ENCODE peak calls at places on chromosomes 2 and 18, in four cellular contexts. F, S, V and Z are unnamed samples.
A peak's percentile ranks its signal among the peaks of the same experiment; 100 is the strongest.

GRCh38 chr2:199228887-199229819 is 228.6 kb downstream of the SATB2 start:
- DNase-seq in F (no peak), V (peak; percentile 50), S (no peak), Z (peak; percentile 92)

GRCh38 chr2:23286765-23287155 is 98.2 kb upstream of the KLHL29 start:
- DNase-seq in S (peak; percentile 86), V (no peak), F (peak; percentile 29), Z (peak; percentile 21)

GRCh38 chr2:30325542-30326328 is 94.4 kb downstream of the LBH start:
- DNase-seq in F (no peak), V (no peak), S (no peak), Z (no peak)

GRCh38 chr18:66316708-66317107 is 287.2 kb downstream of the CDH19 start:
- DNase-seq in F (no peak), V (no peak), S (no peak), Z (no peak)

GRCh38 chr2:118103963-118104942 is 16.0 kb downstream of the INSIG2 start:
- DNase-seq in F (no peak), V (no peak), S (no peak), Z (no peak)

GRCh38 chr2:239499989-239500914 is 99.4 kb upstream of the HDAC4 start:
- DNase-seq in V (no peak), S (no peak), F (no peak), Z (no peak)

GRCh38 chr2:222982010-222982908 is 69.7 kb upstream of the KCNE4 start:
- DNase-seq in V (peak; percentile 67), S (peak; percentile 79), F (peak; percentile 31), Z (peak; percentile 89)

GRCh38 chr2:80830891-80831290 is 526.3 kb upstream of the LRRTM1 start:
- DNase-seq in V (no peak), S (no peak), F (no peak), Z (no peak)

GRCh38 chr2:15094161-15094560 is 461.6 kb downstream of the LRATD1 start:
- DNase-seq in V (no peak), F (no peak), S (no peak), Z (no peak)

GRCh38 chr2:54455584-54456525 is at the start of gene SPTBN1:
- DNase-seq in V (peak; percentile 86), F (peak; percentile 94), S (peak; percentile 97), Z (peak; percentile 63)

GRCh38 chr2:71852141-71852711 is 295.4 kb downstream of the CYP26B1 start:
- DNase-seq in S (no peak), V (no peak), F (no peak), Z (no peak)

GRCh38 chr2:50223643-50224042 is 808.3 kb downstream of the NRXN1 start:
- DNase-seq in V (no peak), S (no peak), F (no peak), Z (no peak)

GRCh38 chr2:190468814-190469569 is 60.8 kb downstream of the MFSD6 start:
- DNase-seq in S (peak; percentile 92), V (peak; percentile 64), F (peak; percentile 74), Z (peak; percentile 94)

GRCh38 chr2:105809099-105809473 is 64.4 kb downstream of the NCK2 start:
- DNase-seq in F (no peak), S (no peak), V (no peak), Z (no peak)

GRCh38 chr2:20617081-20617575 is 33.8 kb downstream of the HS1BP3 start:
- DNase-seq in F (peak; percentile 93), S (peak; percentile 96), V (no peak), Z (no peak)

GRCh38 chr2:48248251-48248933 is 281.6 kb upstream of the STON1 start:
- DNase-seq in F (no peak), V (peak; percentile 30), S (no peak), Z (peak; percentile 67)

GRCh38 chr2:95277246-95277906 is 3.1 kb downstream of the PROM2 start:
- DNase-seq in S (peak; percentile 51), F (no peak), V (peak; percentile 80), Z (no peak)

GRCh38 chr2:241273552-241273988 is 41.9 kb downstream of the HDLBP start:
- DNase-seq in F (no peak), S (no peak), V (no peak), Z (no peak)

GRCh38 chr2:34261701-34262100 is 662.6 kb upstream of the FAM98A start:
- DNase-seq in S (no peak), F (no peak), V (no peak), Z (no peak)

GRCh38 chr18:38369772-38370690 is 804.4 kb upstream of the CELF4 start:
- DNase-seq in F (no peak), V (no peak), S (no peak), Z (no peak)

GRCh38 chr2:5985551-5986229 is 293.5 kb downstream of the SOX11 start:
- DNase-seq in S (no peak), F (no peak), V (no peak), Z (no peak)

GRCh38 chr2:37154790-37155189 is 2.0 kb downstream of the EIF2AK2 start:
- DNase-seq in V (no peak), S (no peak), F (no peak), Z (no peak)
- H3K4me3 ChIP-seq in V (no peak overlapping the region), S (no peak overlapping the region), F (no peak overlapping the region), Z (no peak overlapping the region)

GRCh38 chr2:122191331-122191730 is 435.9 kb downstream of the TSN start:
- DNase-seq in V (peak; percentile 3), S (no peak), F (no peak), Z (no peak)
- TF ChIP-seq CTCF in V (peak; percentile 63), S (no peak), F (no peak), Z (peak; percentile 18)

GRCh38 chr2:73034661-73035374 is 36.7 kb downstream of the SFXN5 start:
- DNase-seq in S (no peak), V (no peak), F (no peak), Z (no peak)
- H3K4me3 ChIP-seq in S (no peak overlapping the region), V (no peak overlapping the region), F (no peak overlapping the region), Z (no peak overlapping the region)

GRCh38 chr2:169840747-169841142 is 13.5 kb downstream of the UBR3 start:
- DNase-seq in V (no peak), S (no peak), F (no peak), Z (no peak)

GRCh38 chr2:169839954-169840746 is 12.9 kb downstream of the UBR3 start:
- DNase-seq in V (no peak), F (no peak), S (no peak), Z (no peak)

GRCh38 chr2:169834401-169834800 is 7.1 kb downstream of the UBR3 start:
- DNase-seq in V (no peak), F (no peak), S (no peak), Z (no peak)

DNA sequence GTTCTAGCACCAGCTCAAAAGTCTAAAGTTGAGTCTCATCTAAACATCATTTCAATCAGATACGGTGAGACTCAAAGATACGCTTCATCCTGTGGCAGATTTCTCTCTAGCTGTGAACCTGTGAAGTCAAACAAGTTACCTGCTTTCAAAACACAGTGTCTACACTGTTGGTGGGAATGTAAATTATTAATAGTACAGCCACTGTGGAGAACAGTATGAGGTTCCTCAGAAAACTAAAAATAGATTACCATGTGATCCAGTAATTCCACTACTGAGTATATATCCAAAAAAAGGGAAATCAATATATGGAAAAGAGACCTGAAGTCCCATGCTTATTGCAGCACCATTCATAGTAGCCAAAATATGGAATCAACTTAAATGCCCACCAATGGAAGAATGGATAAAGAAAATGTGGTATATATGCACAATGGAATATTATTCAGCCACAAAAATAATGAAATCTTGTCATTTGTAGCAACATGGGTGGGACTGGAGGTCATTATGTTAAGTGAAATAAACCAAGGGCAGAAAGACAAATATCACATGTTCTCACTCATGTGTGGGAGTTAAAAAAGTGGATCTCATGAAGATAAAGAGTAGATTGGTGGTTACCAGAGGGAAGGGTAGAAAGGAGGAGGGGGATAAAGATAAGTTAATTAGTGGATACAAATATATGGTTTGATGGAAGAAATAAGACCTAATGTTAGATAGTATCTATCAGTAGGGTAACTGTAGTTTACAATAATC is 11.7 kb downstream of the UBR3 start:
- DNase-seq in F (no peak), S (no peak), V (no peak), Z (no peak)
- TF ChIP-seq CTCF in F (no peak), S (no peak), V (no peak), Z (no peak)

DNA sequence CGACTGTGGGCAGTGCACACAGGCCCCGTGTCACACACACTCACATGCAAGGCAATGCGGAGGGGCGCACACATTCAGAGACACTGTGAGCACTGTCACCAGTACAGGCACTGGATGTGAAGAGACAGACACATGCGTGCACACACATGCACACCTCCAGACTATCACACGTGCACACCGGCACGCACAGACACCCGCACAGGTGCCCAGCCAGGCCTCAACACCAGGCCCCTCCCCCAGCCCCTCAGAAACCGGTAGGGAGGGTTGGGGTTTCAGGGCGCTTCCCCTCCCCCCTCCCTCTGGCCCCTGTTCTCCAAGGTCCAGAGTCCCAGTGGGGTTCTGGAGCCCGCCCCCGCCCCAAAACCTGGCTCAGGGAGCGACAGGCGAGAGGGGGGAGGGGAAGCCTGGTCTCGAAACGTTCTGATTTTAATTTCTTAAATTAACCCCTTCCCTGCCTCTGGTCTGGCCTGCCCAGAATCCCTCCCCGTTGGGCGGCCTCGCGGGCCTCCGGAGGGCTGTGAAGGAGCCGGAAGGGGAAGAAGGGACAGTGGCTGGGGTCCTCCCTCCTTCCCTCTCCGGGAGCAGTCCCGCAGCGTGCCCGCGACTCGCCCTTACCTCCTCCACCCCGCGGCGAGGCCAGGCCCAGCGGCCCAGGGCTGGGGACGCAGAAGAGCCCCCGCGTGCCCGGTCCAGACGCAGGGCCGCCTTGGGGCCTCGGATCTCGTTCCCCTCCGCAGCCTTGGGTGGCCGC is 558 bp downstream of the FBXO41 start:
- DNase-seq in V (no peak), S (no peak), F (no peak), Z (no peak)
- H3K4me3 ChIP-seq in V (peak overlapping the region; percentile 97), S (peak overlapping the region; percentile 69), F (peak overlapping the region; percentile 60), Z (peak overlapping the region; percentile 74)